ENCODE peak calls at places on chromosomes 4 and X, in five cellular contexts. X is HCT116, P is right lobe of liver, Q is gastrocnemius medialis, B is A549. N is an unnamed sample. For H3K4me1, the result is how much of the 10 kb centered on the place peaks cover.

GRCh38 chrX:132009344-132009743 is 13.8 kb upstream of the STK26 start:
- DNase-seq in B (no peak), X (no peak), Q (no peak), P (no peak), N (no peak)

GRCh38 chr4:135739354-135739753 is 1537.8 kb upstream of the PABPC4L start:
- DNase-seq in Q (no peak), X (no peak), B (peak), P (no peak), N (no peak)

GRCh38 chr4:186819357-186820086 is 95.9 kb upstream of the FAT1 start:
- DNase-seq in Q (no peak), X (no peak), P (no peak), B (no peak), N (no peak)

GRCh38 chrX:51496501-51497291 is at the start of gene NUDT11:
- DNase-seq in X (no peak), P (peak), Q (no peak), B (peak), N (peak)

GRCh38 chr4:33831667-33832066 is 2412.6 kb downstream of the ARAP2 start:
- DNase-seq in P (no peak), B (no peak), Q (no peak), X (no peak), N (no peak)

GRCh38 chr4:25792200-25792791 is 70.5 kb downstream of the SEL1L3 start:
- DNase-seq in Q (no peak), X (peak), B (peak), P (peak), N (no peak)

GRCh38 chrX:116204947-116205346 is 34.4 kb downstream of the AGTR2 start:
- DNase-seq in P (no peak), B (peak), X (peak), Q (no peak), N (no peak)

GRCh38 chr4:5990446-5991160 is 27.6 kb downstream of the C4orf50 start:
- DNase-seq in P (no peak), B (no peak), X (no peak), Q (no peak), N (no peak)

GRCh38 chr4:6200011-6200921 is at the start of gene JAKMIP1:
- DNase-seq in Q (peak), P (peak), B (peak), X (no peak), N (peak)

GRCh38 chrX:48574270-48575266 is at the start of gene RBM3:
- DNase-seq in B (peak), P (peak), X (peak), Q (peak), N (peak)

GRCh38 chrX:49177338-49177833 is 5.7 kb downstream of the PLP2 start:
- DNase-seq in P (no peak), Q (peak), B (no peak), X (no peak), N (peak)

GRCh38 chr4:176927664-176928063 is 134.9 kb upstream of the VEGFC start:
- DNase-seq in Q (no peak), B (no peak), X (no peak), P (no peak), N (no peak)

GRCh38 chr4:143699331-143700059 is 980 bp downstream of the FREM3 start:
- DNase-seq in X (no peak), Q (no peak), P (no peak), B (no peak), N (no peak)

GRCh38 chrX:154351183-154352011 is 23.0 kb downstream of the FLNA start:
- DNase-seq in P (no peak), X (no peak), Q (no peak), B (no peak), N (peak)

GRCh38 chrX:44898411-44899221 is 25.6 kb downstream of the KDM6A start:
- DNase-seq in B (no peak), Q (no peak), X (no peak), P (no peak), N (no peak)

GRCh38 chr4:107258359-107258758 is 222.2 kb upstream of the DKK2 start:
- DNase-seq in B (no peak), X (no peak), P (no peak), Q (no peak), N (no peak)

GRCh38 chr4:89334311-89334710 is 26.7 kb upstream of the GPRIN3 start:
- DNase-seq in P (no peak), B (no peak), X (no peak), Q (no peak), N (no peak)

GRCh38 chr4:56181140-56181950 is 205.9 kb downstream of the AASDH start:
- DNase-seq in Q (no peak), B (no peak), X (peak), P (no peak), N (no peak)

GRCh38 chrX:435536-436122 is 48.9 kb upstream of the PPP2R3B start:
- DNase-seq in Q (no peak), B (no peak), X (no peak), P (no peak), N (peak)

GRCh38 chrX:23317799-23318724 is 16.6 kb upstream of the PTCHD1 start:
- DNase-seq in B (peak), Q (no peak), X (no peak), P (no peak), N (peak)

GRCh38 chrX:81301877-81302276 is 100.0 kb downstream of the SH3BGRL start:
- DNase-seq in X (no peak), Q (no peak), B (no peak), P (no peak), N (no peak)

GRCh38 chr4:3232871-3233271 is 16.1 kb upstream of the MSANTD1 start:
- DNase-seq in X (no peak), Q (no peak), P (no peak), B (no peak), N (no peak)

GRCh38 chr4:170464614-170465197 is 374.9 kb upstream of the AADAT start:
- DNase-seq in Q (no peak), X (no peak), P (no peak), B (no peak), N (no peak)

GRCh38 chr4:189143255-189143654 is 797.4 kb upstream of the FRG1 start:
- DNase-seq in Q (no peak), B (peak), P (no peak), X (peak), N (no peak)

GRCh38 chr4:10028910-10029309 is 7.6 kb upstream of the SLC2A9 start:
- DNase-seq in P (no peak), X (no peak), B (no peak), Q (peak), N (no peak)

GRCh38 chr4:147336252-147336651 is 144.6 kb upstream of the EDNRA start:
- DNase-seq in X (no peak), Q (no peak), P (no peak), B (no peak), N (no peak)

GRCh38 chr4:73252001-73252400 is 6.6 kb downstream of the ANKRD17 start:
- DNase-seq in X (no peak), B (no peak), Q (no peak), P (no peak), N (no peak)

GRCh38 chr4:73248416-73248815 is 10.2 kb downstream of the ANKRD17 start:
- DNase-seq in X (no peak), Q (no peak), P (no peak), B (no peak), N (no peak)

GRCh38 chr4:73251384-73251783 is 7.2 kb downstream of the ANKRD17 start:
- DNase-seq in X (no peak), P (no peak), Q (no peak), B (no peak), N (no peak)

GRCh38 chr4:73248821-73249220 is 9.8 kb downstream of the ANKRD17 start:
- DNase-seq in B (no peak), Q (no peak), P (no peak), X (no peak), N (no peak)

DNA sequence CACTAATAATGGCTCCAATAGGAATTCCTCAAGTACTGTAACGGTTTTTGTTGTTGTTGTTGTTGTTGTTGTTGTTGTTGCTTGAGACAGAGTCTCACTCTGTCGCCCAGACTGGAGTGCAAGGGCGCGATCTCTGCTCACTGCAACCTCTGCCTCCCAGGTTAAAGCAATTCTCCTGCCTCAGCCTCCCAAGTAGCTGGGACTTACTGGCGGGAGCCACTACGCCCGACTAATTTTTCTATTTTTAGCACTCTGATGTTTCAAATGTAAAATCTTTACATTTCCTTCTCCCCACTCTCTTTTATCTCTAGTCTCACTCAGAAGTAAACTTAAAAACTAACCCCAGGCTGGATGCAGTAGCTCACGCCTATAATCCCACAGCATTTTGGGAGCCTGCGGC is 8.0 kb downstream of the ANKRD17 start:
- DNase-seq in Q (no peak), B (no peak), P (no peak), X (no peak), N (no peak)
- H3K4me1 ChIP-seq in Q (half or more), B (under half), P (under half), X (under half), N (under half)

DNA sequence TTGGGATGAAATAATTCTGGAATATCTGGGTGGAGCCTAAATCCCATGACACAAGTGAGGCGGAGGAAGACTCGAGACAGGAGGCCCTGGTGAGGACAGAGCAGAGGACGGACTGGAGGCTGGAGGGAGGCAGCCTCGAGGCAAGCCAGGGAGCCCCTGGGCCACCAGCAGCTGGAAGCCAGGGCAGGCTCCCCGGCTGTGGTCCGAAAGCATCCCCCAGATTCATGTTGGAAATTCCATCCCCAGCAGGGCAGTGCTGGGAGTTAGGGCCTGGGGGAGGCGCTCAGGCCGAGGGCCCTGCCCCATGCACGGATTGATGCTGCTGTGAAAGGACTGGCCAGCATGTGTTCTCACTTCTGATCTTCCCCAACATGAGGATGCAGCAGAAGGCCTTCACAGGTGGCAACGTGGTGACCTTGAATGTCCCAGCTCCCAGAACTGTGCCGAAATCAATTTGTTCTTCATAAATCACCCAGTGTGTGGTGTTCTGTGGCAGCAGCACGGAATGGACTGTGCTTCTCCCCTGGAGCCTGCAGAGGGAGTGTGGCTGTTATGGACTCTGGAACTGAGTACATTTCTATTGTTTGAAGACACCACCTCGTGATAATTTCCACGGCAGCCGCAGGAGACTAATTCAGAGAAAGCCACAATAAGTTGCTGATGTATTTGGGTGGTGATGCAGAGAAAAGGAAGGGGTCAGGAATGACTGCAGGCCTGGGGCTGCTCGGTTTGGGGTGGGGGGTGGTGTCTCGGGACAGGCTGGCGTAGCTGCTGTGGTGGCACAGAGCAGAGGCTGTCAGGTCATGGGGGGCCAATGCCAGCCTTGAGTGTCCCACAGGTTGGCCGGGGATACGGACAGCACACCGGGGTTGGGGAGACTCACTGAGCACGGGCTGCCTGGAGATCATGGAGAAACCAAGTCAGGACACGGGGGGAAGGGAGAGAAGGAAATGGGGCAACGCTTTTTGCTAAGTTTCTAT is 56.9 kb downstream of the PCGF3 start:
- DNase-seq in B (no peak), Q (no peak), X (no peak), P (no peak), N (no peak)
- TF ChIP-seq POLR2A in B (no peak), Q (no peak), X (no peak), P (no peak), N (no peak)

DNA sequence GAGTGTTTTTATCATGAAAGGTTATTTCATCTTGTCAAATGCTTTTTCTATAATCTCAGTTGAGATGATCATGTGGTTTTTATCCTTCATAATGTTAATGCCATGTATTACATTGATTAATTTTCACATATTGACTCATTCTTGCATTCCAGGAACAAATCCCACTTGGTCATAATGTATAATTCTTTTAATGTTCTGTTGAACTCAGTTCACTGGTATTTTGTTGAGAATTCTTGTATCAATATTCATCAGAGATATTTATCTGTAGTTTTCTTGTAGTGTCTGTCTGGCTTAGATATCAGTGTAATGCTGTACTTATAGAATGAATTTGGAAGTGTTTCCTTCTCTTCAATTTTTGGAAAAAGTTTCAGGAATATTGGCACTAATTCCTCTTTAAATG is 16.8 kb upstream of the LHFPL1 start:
- DNase-seq in Q (no peak), B (no peak), X (no peak), P (no peak), N (no peak)
- H3K4me1 ChIP-seq in Q (under half), B (under half), X (under half), P (under half), N (under half)

DNA sequence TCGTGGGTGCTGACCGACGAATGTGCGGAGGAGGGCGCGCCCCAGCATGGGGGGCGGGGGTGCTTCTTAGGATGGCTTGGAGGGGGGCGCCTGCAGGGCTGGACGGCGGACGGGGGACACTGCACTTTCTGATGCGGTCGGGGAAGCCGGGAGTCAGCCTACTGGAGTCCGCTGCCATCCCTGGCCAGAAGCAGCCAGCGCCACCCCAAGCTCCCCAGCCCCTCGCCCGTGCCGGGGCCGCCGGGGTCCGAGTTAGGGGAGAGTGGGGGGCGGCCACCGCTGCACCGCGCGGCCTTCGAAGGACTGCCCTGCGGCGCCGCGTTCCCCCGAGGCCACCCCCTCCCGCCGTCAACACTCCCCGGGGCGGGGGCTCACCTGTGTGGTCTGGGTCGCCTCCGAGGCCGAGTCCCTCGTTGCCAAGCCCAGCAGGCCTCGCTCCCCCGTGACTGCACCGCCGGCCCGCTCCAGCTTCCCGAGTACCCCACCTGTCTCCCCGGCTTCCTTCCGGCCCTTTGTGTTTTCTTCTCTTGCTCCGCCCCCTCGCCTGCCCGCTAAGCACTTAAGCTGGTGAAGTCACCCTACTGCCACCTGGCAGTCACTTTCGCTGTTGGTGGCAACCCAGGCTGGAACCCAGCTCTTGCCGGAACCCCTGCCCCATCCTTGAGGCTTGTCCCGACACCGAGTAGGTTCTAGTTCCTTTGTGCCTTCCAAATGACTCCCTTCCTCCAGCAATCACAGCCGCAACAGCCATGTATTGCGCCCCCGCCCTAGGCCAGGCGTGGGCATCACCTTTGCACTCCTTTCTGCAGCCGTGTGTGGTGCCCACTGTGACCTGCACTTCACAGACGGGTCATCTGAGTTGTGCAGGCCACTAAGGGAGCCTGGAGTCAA is at the start of gene OCIAD2:
- DNase-seq in Q (no peak), P (peak), X (peak), B (peak), N (peak)
- TF ChIP-seq POLR2A in Q (no peak), P (peak), X (no peak), B (peak), N (peak)

GRCh38 chr4:94532016-94532789 is 80.5 kb downstream of the PDLIM5 start:
- DNase-seq in B (no peak), X (peak), Q (no peak), P (no peak), N (no peak)
- H3K4me1 ChIP-seq in B (half or more), X (half or more), Q (half or more), P (half or more), N (under half)

GRCh38 chr4:15681372-15682339 is at the start of gene FAM200B:
- DNase-seq in X (peak), Q (peak), P (peak), B (peak), N (peak)
- TF ChIP-seq POLR2A in X (peak), Q (peak), P (peak), B (peak), N (peak)

GRCh38 chr4:140046037-140046436 is 107.9 kb downstream of the MAML3 start:
- DNase-seq in X (no peak), P (no peak), Q (no peak), B (no peak), N (no peak)
- H3K4me1 ChIP-seq in X (under half), P (under half), Q (under half), B (half or more), N (under half)